ENCODE peak calls at places on chromosome 22, in six cellular contexts. One of them, this sample, is unnamed.

GRCh38 chr22:42308887-42309468 is 38.5 kb upstream of the TCF20 start:
- DNase-seq in stimulated activated CD4-positive, alpha-beta T cell treated with anti-CD3 and anti-CD28 coated beads, Interleukin-1b, Interleukin-23, amount 100 ng/mL, for 1 hour: no peak
- DNase-seq in pancreas: no peak
- DNase-seq in nucleus accumbens: no peak
- DNase-seq in NCI-H1092: no peak
- DNase-seq in sigmoid colon: no peak
- DNase-seq in this sample: no peak

GRCh38 chr22:20578707-20579106 is 71.3 kb downstream of the MED15 start:
- DNase-seq in stimulated activated CD4-positive, alpha-beta T cell treated with anti-CD3 and anti-CD28 coated beads, Interleukin-1b, Interleukin-23, amount 100 ng/mL, for 1 hour: no peak
- DNase-seq in pancreas: no peak
- DNase-seq in nucleus accumbens: no peak
- DNase-seq in NCI-H1092: no peak
- DNase-seq in sigmoid colon: no peak
- DNase-seq in this sample: no peak

GRCh38 chr22:38067771-38068360 is 10.7 kb downstream of the PICK1 start:
- DNase-seq in stimulated activated CD4-positive, alpha-beta T cell treated with anti-CD3 and anti-CD28 coated beads, Interleukin-1b, Interleukin-23, amount 100 ng/mL, for 1 hour: no peak
- DNase-seq in pancreas: no peak
- DNase-seq in nucleus accumbens: no peak
- DNase-seq in NCI-H1092: no peak
- DNase-seq in sigmoid colon: no peak
- DNase-seq in this sample: no peak

GRCh38 chr22:49209452-49210195 is 618.0 kb downstream of the BRD1 start:
- DNase-seq in stimulated activated CD4-positive, alpha-beta T cell treated with anti-CD3 and anti-CD28 coated beads, Interleukin-1b, Interleukin-23, amount 100 ng/mL, for 1 hour: no peak
- DNase-seq in pancreas: no peak
- DNase-seq in nucleus accumbens: no peak
- DNase-seq in NCI-H1092: peak
- DNase-seq in sigmoid colon: peak
- DNase-seq in this sample: no peak

GRCh38 chr22:50027639-50028537 is 15.3 kb upstream of the IL17REL start:
- DNase-seq in stimulated activated CD4-positive, alpha-beta T cell treated with anti-CD3 and anti-CD28 coated beads, Interleukin-1b, Interleukin-23, amount 100 ng/mL, for 1 hour: no peak
- DNase-seq in pancreas: no peak
- DNase-seq in nucleus accumbens: no peak
- DNase-seq in NCI-H1092: peak
- DNase-seq in sigmoid colon: peak
- DNase-seq in this sample: peak

GRCh38 chr22:36765131-36765942 is 10.6 kb downstream of the IFT27 start:
- DNase-seq in stimulated activated CD4-positive, alpha-beta T cell treated with anti-CD3 and anti-CD28 coated beads, Interleukin-1b, Interleukin-23, amount 100 ng/mL, for 1 hour: no peak
- DNase-seq in pancreas: no peak
- DNase-seq in nucleus accumbens: no peak
- DNase-seq in NCI-H1092: no peak
- DNase-seq in sigmoid colon: peak
- DNase-seq in this sample: no peak

GRCh38 chr22:30564766-30565118 is 9.7 kb downstream of the GAL3ST1 start:
- DNase-seq in stimulated activated CD4-positive, alpha-beta T cell treated with anti-CD3 and anti-CD28 coated beads, Interleukin-1b, Interleukin-23, amount 100 ng/mL, for 1 hour: no peak
- DNase-seq in pancreas: no peak
- DNase-seq in nucleus accumbens: no peak
- DNase-seq in NCI-H1092: no peak
- DNase-seq in sigmoid colon: no peak
- DNase-seq in this sample: no peak

GRCh38 chr22:33781396-33781795 is 138.9 kb downstream of the LARGE1 start:
- DNase-seq in stimulated activated CD4-positive, alpha-beta T cell treated with anti-CD3 and anti-CD28 coated beads, Interleukin-1b, Interleukin-23, amount 100 ng/mL, for 1 hour: no peak
- DNase-seq in pancreas: no peak
- DNase-seq in nucleus accumbens: no peak
- DNase-seq in NCI-H1092: no peak
- DNase-seq in sigmoid colon: no peak
- DNase-seq in this sample: no peak

GRCh38 chr22:33487041-33487716 is 429.0 kb upstream of the SYN3 start:
- DNase-seq in stimulated activated CD4-positive, alpha-beta T cell treated with anti-CD3 and anti-CD28 coated beads, Interleukin-1b, Interleukin-23, amount 100 ng/mL, for 1 hour: no peak
- DNase-seq in pancreas: no peak
- DNase-seq in nucleus accumbens: no peak
- DNase-seq in NCI-H1092: no peak
- DNase-seq in sigmoid colon: no peak
- DNase-seq in this sample: no peak

GRCh38 chr22:44981857-44982256 is 27.9 kb downstream of the PHF21B start:
- DNase-seq in stimulated activated CD4-positive, alpha-beta T cell treated with anti-CD3 and anti-CD28 coated beads, Interleukin-1b, Interleukin-23, amount 100 ng/mL, for 1 hour: no peak
- DNase-seq in pancreas: no peak
- DNase-seq in nucleus accumbens: no peak
- DNase-seq in NCI-H1092: no peak
- DNase-seq in sigmoid colon: no peak
- DNase-seq in this sample: no peak

GRCh38 chr22:32079110-32080089 is 36.3 kb downstream of the SLC5A1 start:
- DNase-seq in stimulated activated CD4-positive, alpha-beta T cell treated with anti-CD3 and anti-CD28 coated beads, Interleukin-1b, Interleukin-23, amount 100 ng/mL, for 1 hour: no peak
- DNase-seq in pancreas: no peak
- DNase-seq in nucleus accumbens: no peak
- DNase-seq in NCI-H1092: no peak
- DNase-seq in sigmoid colon: no peak
- DNase-seq in this sample: no peak

GRCh38 chr22:45006873-45007246 is 2.9 kb downstream of the PHF21B start:
- DNase-seq in stimulated activated CD4-positive, alpha-beta T cell treated with anti-CD3 and anti-CD28 coated beads, Interleukin-1b, Interleukin-23, amount 100 ng/mL, for 1 hour: no peak
- DNase-seq in pancreas: no peak
- DNase-seq in nucleus accumbens: no peak
- DNase-seq in NCI-H1092: no peak
- DNase-seq in sigmoid colon: peak
- DNase-seq in this sample: no peak

GRCh38 chr22:23108324-23109078 is 33.3 kb downstream of the RSPH14 start:
- DNase-seq in stimulated activated CD4-positive, alpha-beta T cell treated with anti-CD3 and anti-CD28 coated beads, Interleukin-1b, Interleukin-23, amount 100 ng/mL, for 1 hour: no peak
- DNase-seq in pancreas: no peak
- DNase-seq in nucleus accumbens: no peak
- DNase-seq in NCI-H1092: no peak
- DNase-seq in sigmoid colon: no peak
- DNase-seq in this sample: no peak

This sample was measured in activated CD8-positive, alpha-beta memory T cell treated with anti-CD3 and anti-CD28 coated beads for 1 hour.